ENCODE peak calls at places on chromosomes 6 and 20, in ten cellular contexts. P is right atrium auricular region; A is SJSA1; H is GM23338; S is pancreas; R is CD8-positive, alpha-beta memory T cell; J is effector memory CD4-positive, alpha-beta T cell; M is tibial artery; L is K562; E is MM.1S. W is an unnamed sample. For H3K36me3 and H3K4me1, the result is how much of the 10 kb centered on the place peaks cover.

GRCh38 chr6:17705428-17705777 is 1.3 kb downstream of the NUP153 start:
- DNase-seq in P (peak), A (peak), H (no peak), S (no peak), R (no peak), J (no peak), M (peak), L (peak), E (peak), W (no peak)

GRCh38 chr6:147194652-147195403 is 9.4 kb upstream of the STXBP5 start:
- DNase-seq in P (no peak), A (no peak), H (no peak), S (no peak), R (no peak), J (no peak), M (no peak), L (no peak), E (no peak), W (no peak)

GRCh38 chr20:43658723-43659419 is 8.0 kb upstream of the MYBL2 start:
- DNase-seq in P (no peak), A (no peak), H (no peak), S (no peak), R (no peak), J (no peak), M (no peak), L (no peak), E (peak), W (no peak)

GRCh38 chr6:19734061-19734460 is 103.1 kb upstream of the ID4 start:
- DNase-seq in P (no peak), A (no peak), H (no peak), S (no peak), R (no peak), J (no peak), M (no peak), L (no peak), E (no peak), W (no peak)

GRCh38 chr6:15274696-15275387 is 29.0 kb downstream of the JARID2 start:
- DNase-seq in P (no peak), A (no peak), H (no peak), S (no peak), R (no peak), J (no peak), M (no peak), L (no peak), E (no peak), W (no peak)

GRCh38 chr6:121055572-121056163 is 278.6 kb downstream of the TBC1D32 start:
- DNase-seq in P (no peak), A (no peak), H (peak), S (no peak), R (no peak), J (no peak), M (no peak), L (peak), E (peak), W (peak)

GRCh38 chr6:70520575-70520974 is 46.2 kb upstream of the SDHAF4 start:
- DNase-seq in P (no peak), A (no peak), H (no peak), S (no peak), R (no peak), J (no peak), M (no peak), L (peak), E (peak), W (no peak)

GRCh38 chr6:16914184-16914583 is 152.9 kb upstream of the ATXN1 start:
- DNase-seq in P (no peak), A (no peak), H (no peak), S (no peak), R (no peak), J (no peak), M (no peak), L (no peak), E (no peak), W (no peak)

GRCh38 chr20:10077081-10077471 is 42.3 kb downstream of the ANKEF1 start:
- DNase-seq in P (no peak), A (no peak), H (peak), S (no peak), R (no peak), J (no peak), M (no peak), L (peak), E (no peak), W (peak)

GRCh38 chr20:11483697-11484096 is 434.0 kb upstream of the BTBD3 start:
- DNase-seq in P (no peak), A (no peak), H (no peak), S (no peak), R (no peak), J (no peak), M (no peak), L (no peak), E (no peak), W (no peak)

GRCh38 chr20:25273541-25274358 is 25.9 kb downstream of the PYGB start:
- DNase-seq in P (no peak), A (no peak), H (no peak), S (peak), R (no peak), J (no peak), M (peak), L (no peak), E (no peak), W (no peak)

GRCh38 chr20:59015812-59016711 is 3.2 kb upstream of the TUBB1 start:
- DNase-seq in P (no peak), A (no peak), H (no peak), S (peak), R (no peak), J (no peak), M (no peak), L (no peak), E (no peak), W (peak)

GRCh38 chr6:133047065-133047665 is 194.0 kb upstream of the EYA4 start:
- DNase-seq in P (no peak), A (no peak), H (no peak), S (no peak), R (no peak), J (no peak), M (no peak), L (no peak), E (no peak), W (no peak)

GRCh38 chr6:137816133-137816579 is 50.9 kb upstream of the TNFAIP3 start:
- DNase-seq in P (no peak), A (no peak), H (no peak), S (no peak), R (no peak), J (no peak), M (peak), L (no peak), E (peak), W (no peak)

GRCh38 chr6:92586236-92586977 is 833.0 kb downstream of the EPHA7 start:
- DNase-seq in P (no peak), A (no peak), H (peak), S (no peak), R (no peak), J (no peak), M (no peak), L (no peak), E (no peak), W (no peak)

GRCh38 chr6:135458051-135458450 is 39.5 kb downstream of the AHI1 start:
- DNase-seq in P (no peak), A (no peak), H (no peak), S (no peak), R (no peak), J (no peak), M (peak), L (no peak), E (no peak), W (no peak)

GRCh38 chr20:48710341-48711043 is 117.3 kb downstream of the PREX1 start:
- DNase-seq in P (no peak), A (no peak), H (no peak), S (no peak), R (no peak), J (no peak), M (no peak), L (no peak), E (no peak), W (no peak)

GRCh38 chr6:147176795-147177194 is 27.4 kb upstream of the STXBP5 start:
- DNase-seq in P (no peak), A (no peak), H (peak), S (no peak), R (no peak), J (no peak), M (no peak), L (no peak), E (no peak), W (no peak)

GRCh38 chr6:36469946-36470345 is 27.1 kb downstream of the KCTD20 start:
- DNase-seq in P (no peak), A (no peak), H (no peak), S (no peak), R (no peak), J (no peak), M (no peak), L (no peak), E (no peak), W (no peak)

GRCh38 chr6:36464233-36464632 is 21.4 kb downstream of the KCTD20 start:
- DNase-seq in P (no peak), A (no peak), H (no peak), S (no peak), R (no peak), J (no peak), M (no peak), L (no peak), E (no peak), W (no peak)

GRCh38 chr6:36463686-36464085 is 20.9 kb downstream of the KCTD20 start:
- DNase-seq in P (no peak), A (no peak), H (no peak), S (no peak), R (no peak), J (no peak), M (no peak), L (no peak), E (no peak), W (no peak)

GRCh38 chr6:36467625-36468024 is 24.8 kb downstream of the KCTD20 start:
- DNase-seq in P (no peak), A (no peak), H (no peak), S (no peak), R (no peak), J (no peak), M (no peak), L (no peak), E (no peak), W (no peak)

DNA sequence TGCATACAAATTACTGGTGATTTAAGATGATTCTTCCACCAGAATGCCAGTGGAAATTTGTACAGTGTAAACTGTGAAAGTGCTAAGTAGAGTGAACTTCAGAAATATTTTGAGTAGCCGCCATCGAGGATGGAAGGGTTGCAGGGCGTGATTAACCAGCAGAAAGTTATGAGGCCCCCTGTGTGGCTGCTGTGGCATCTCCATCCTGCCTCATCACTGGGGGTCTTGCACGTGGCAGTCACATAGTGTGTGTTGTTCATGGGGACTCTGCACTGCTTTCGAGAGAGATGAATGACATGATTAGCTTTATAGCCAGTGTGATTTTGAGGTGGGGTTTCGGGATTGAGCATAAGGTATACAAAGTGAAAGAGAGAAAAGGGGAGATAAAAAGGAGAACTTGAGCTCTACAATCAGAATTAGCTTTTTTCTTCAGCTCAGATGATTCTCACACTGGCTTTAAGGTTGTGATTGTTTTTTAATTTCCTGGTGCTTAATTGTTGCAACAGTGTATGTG is 26.4 kb downstream of the KCTD20 start:
- DNase-seq in P (no peak), A (no peak), H (no peak), S (no peak), R (no peak), J (no peak), M (no peak), L (no peak), E (no peak), W (no peak)
- H3K36me3 ChIP-seq in P (under half), A (under half), H (under half), S (under half), R (under half), J (under half), M (under half), L (under half), E (under half), W (under half)

DNA sequence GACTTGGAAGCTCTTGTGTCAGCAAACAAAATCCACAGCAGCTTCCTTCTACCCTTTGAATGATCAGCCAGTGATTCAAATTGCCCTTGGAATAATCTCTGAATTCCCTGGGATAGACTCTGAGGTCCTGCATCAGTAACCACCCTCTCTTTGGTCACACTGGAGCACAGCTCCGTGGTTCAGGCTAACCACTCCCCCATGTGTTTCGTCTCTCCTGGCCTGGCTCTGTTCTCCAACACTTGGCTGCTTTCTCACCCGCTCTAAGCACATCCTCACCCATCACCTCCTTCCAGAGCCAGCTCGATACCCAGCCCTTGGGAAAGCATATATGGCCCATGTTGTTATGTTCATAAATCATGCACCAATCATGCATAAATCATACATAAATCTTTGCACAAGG is 93.7 kb downstream of the PLEKHG1 start:
- DNase-seq in P (no peak), A (no peak), H (no peak), S (no peak), R (no peak), J (no peak), M (no peak), L (no peak), E (no peak), W (no peak)
- H3K4me1 ChIP-seq in P (under half), A (under half), H (under half), S (under half), R (under half), J (under half), M (under half), L (under half), E (under half), W (half or more)

DNA sequence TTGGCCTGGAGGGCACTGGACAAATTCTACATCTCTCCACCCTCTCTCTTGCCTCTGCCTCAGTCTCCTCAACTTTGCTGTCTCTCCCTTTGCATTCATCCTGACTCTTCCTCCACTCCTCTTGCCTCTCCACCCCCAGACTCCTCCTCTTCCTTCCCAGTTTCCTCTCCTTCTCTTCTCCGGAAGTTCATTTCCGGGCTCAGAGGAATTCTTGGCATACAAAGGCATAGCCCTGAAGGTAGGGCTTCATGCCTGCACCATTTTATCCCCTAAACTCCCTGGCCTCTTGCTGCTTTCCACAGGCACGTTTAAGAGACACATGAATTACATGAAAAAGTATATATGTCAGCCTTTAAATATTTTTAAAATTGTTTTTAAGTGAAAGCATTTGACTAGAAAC is 10.6 kb downstream of the BFSP1 start:
- DNase-seq in P (no peak), A (no peak), H (peak), S (no peak), R (no peak), J (no peak), M (no peak), L (no peak), E (no peak), W (no peak)
- H3K4me3 ChIP-seq in P (no peak), A (no peak), H (no peak), S (no peak), R (no peak), J (no peak), M (no peak), L (no peak), E (no peak), W (no peak)

GRCh38 chr6:31532644-31533454 is 4.1 kb downstream of the MCCD1 start:
- DNase-seq in P (no peak), A (no peak), H (no peak), S (no peak), R (no peak), J (no peak), M (no peak), L (no peak), E (no peak), W (no peak)

GRCh38 chr6:31531771-31532643 is 3.2 kb downstream of the MCCD1 start:
- DNase-seq in P (no peak), A (no peak), H (no peak), S (no peak), R (no peak), J (no peak), M (no peak), L (no peak), E (no peak), W (no peak)

GRCh38 chr6:31530659-31531058 is 1.9 kb downstream of the MCCD1 start:
- DNase-seq in P (no peak), A (no peak), H (no peak), S (no peak), R (no peak), J (no peak), M (no peak), L (no peak), E (no peak), W (no peak)

GRCh38 chr6:31529329-31530150 is 778 bp downstream of the MCCD1 start:
- DNase-seq in P (no peak), A (no peak), H (peak), S (no peak), R (no peak), J (no peak), M (no peak), L (no peak), E (no peak), W (no peak)

GRCh38 chr6:31531162-31531561 is 2.4 kb downstream of the MCCD1 start:
- DNase-seq in P (no peak), A (no peak), H (no peak), S (no peak), R (no peak), J (no peak), M (no peak), L (no peak), E (no peak), W (no peak)
- H3K36me3 ChIP-seq in P (half or more), A (half or more), H (half or more), S (under half), R (half or more), J (half or more), M (half or more), L (half or more), E (under half), W (under half)